ENCODE peak calls at places on chromosomes 5 and 9, in ten cellular contexts. One of them, this sample, is unnamed.

GRCh38 chr5:90193185-90193822 is 216.3 kb downstream of the CETN3 start:
- DNase-seq in GM12878: no peak
- DNase-seq in T-helper 17 cell: no peak
- DNase-seq in mucosa of descending colon: no peak
- DNase-seq in AG08396: no peak
- DNase-seq in stimulated activated CD4-positive, alpha-beta T cell treated with anti-CD3 and anti-CD28 coated beads, Interleukin-12 subunit alpha, Interleukin-12 subunit beta, amount 100 ng/mL, for 4 hours: no peak
- DNase-seq in HEK293T: no peak
- DNase-seq in cardiac septum: no peak
- DNase-seq in activated CD8-positive, alpha-beta memory T cell treated with anti-CD3 and anti-CD28 coated beads, Interleukin-2, amount 50 U/mL, for 48 hours: no peak
- DNase-seq in activated CD4-positive, alpha-beta T cell treated with anti-CD3 and anti-CD28 coated beads, Interleukin-2, amount 50 U/mL, for 1 hour: no peak
- DNase-seq in this sample: no peak

GRCh38 chr5:76681287-76681686 is 34.6 kb upstream of the F2R start:
- DNase-seq in GM12878: no peak
- DNase-seq in T-helper 17 cell: no peak
- DNase-seq in mucosa of descending colon: no peak
- DNase-seq in AG08396: no peak
- DNase-seq in stimulated activated CD4-positive, alpha-beta T cell treated with anti-CD3 and anti-CD28 coated beads, Interleukin-12 subunit alpha, Interleukin-12 subunit beta, amount 100 ng/mL, for 4 hours: no peak
- DNase-seq in HEK293T: no peak
- DNase-seq in cardiac septum: no peak
- DNase-seq in activated CD8-positive, alpha-beta memory T cell treated with anti-CD3 and anti-CD28 coated beads, Interleukin-2, amount 50 U/mL, for 48 hours: no peak
- DNase-seq in activated CD4-positive, alpha-beta T cell treated with anti-CD3 and anti-CD28 coated beads, Interleukin-2, amount 50 U/mL, for 1 hour: no peak
- DNase-seq in this sample: no peak

GRCh38 chr9:115198018-115198417 is 80.1 kb upstream of the TNC start:
- DNase-seq in GM12878: no peak
- DNase-seq in T-helper 17 cell: no peak
- DNase-seq in mucosa of descending colon: peak; percentile 17
- DNase-seq in AG08396: peak; percentile 47
- DNase-seq in stimulated activated CD4-positive, alpha-beta T cell treated with anti-CD3 and anti-CD28 coated beads, Interleukin-12 subunit alpha, Interleukin-12 subunit beta, amount 100 ng/mL, for 4 hours: no peak
- DNase-seq in HEK293T: no peak
- DNase-seq in cardiac septum: no peak
- DNase-seq in activated CD8-positive, alpha-beta memory T cell treated with anti-CD3 and anti-CD28 coated beads, Interleukin-2, amount 50 U/mL, for 48 hours: no peak
- DNase-seq in activated CD4-positive, alpha-beta T cell treated with anti-CD3 and anti-CD28 coated beads, Interleukin-2, amount 50 U/mL, for 1 hour: no peak
- DNase-seq in this sample: peak; percentile 22

GRCh38 chr5:147348046-147348445 is 113.2 kb downstream of the STK32A start:
- DNase-seq in GM12878: no peak
- DNase-seq in T-helper 17 cell: no peak
- DNase-seq in mucosa of descending colon: no peak
- DNase-seq in AG08396: peak; percentile 14
- DNase-seq in stimulated activated CD4-positive, alpha-beta T cell treated with anti-CD3 and anti-CD28 coated beads, Interleukin-12 subunit alpha, Interleukin-12 subunit beta, amount 100 ng/mL, for 4 hours: no peak
- DNase-seq in HEK293T: no peak
- DNase-seq in cardiac septum: no peak
- DNase-seq in activated CD8-positive, alpha-beta memory T cell treated with anti-CD3 and anti-CD28 coated beads, Interleukin-2, amount 50 U/mL, for 48 hours: no peak
- DNase-seq in activated CD4-positive, alpha-beta T cell treated with anti-CD3 and anti-CD28 coated beads, Interleukin-2, amount 50 U/mL, for 1 hour: no peak
- DNase-seq in this sample: no peak

GRCh38 chr5:56557198-56557597 is 258.2 kb upstream of the MAP3K1 start:
- DNase-seq in GM12878: no peak
- DNase-seq in T-helper 17 cell: no peak
- DNase-seq in mucosa of descending colon: no peak
- DNase-seq in AG08396: no peak
- DNase-seq in stimulated activated CD4-positive, alpha-beta T cell treated with anti-CD3 and anti-CD28 coated beads, Interleukin-12 subunit alpha, Interleukin-12 subunit beta, amount 100 ng/mL, for 4 hours: no peak
- DNase-seq in HEK293T: no peak
- DNase-seq in cardiac septum: no peak
- DNase-seq in activated CD8-positive, alpha-beta memory T cell treated with anti-CD3 and anti-CD28 coated beads, Interleukin-2, amount 50 U/mL, for 48 hours: no peak
- DNase-seq in activated CD4-positive, alpha-beta T cell treated with anti-CD3 and anti-CD28 coated beads, Interleukin-2, amount 50 U/mL, for 1 hour: no peak
- DNase-seq in this sample: no peak

GRCh38 chr5:30384171-30384570 is 809.3 kb upstream of the CDH6 start:
- DNase-seq in GM12878: no peak
- DNase-seq in T-helper 17 cell: no peak
- DNase-seq in mucosa of descending colon: no peak
- DNase-seq in AG08396: no peak
- DNase-seq in stimulated activated CD4-positive, alpha-beta T cell treated with anti-CD3 and anti-CD28 coated beads, Interleukin-12 subunit alpha, Interleukin-12 subunit beta, amount 100 ng/mL, for 4 hours: no peak
- DNase-seq in HEK293T: no peak
- DNase-seq in cardiac septum: no peak
- DNase-seq in activated CD8-positive, alpha-beta memory T cell treated with anti-CD3 and anti-CD28 coated beads, Interleukin-2, amount 50 U/mL, for 48 hours: no peak
- DNase-seq in activated CD4-positive, alpha-beta T cell treated with anti-CD3 and anti-CD28 coated beads, Interleukin-2, amount 50 U/mL, for 1 hour: no peak
- DNase-seq in this sample: no peak

GRCh38 chr9:71592400-71592799 is 175.9 kb downstream of the CEMIP2 start:
- DNase-seq in GM12878: no peak
- DNase-seq in T-helper 17 cell: no peak
- DNase-seq in mucosa of descending colon: no peak
- DNase-seq in AG08396: no peak
- DNase-seq in stimulated activated CD4-positive, alpha-beta T cell treated with anti-CD3 and anti-CD28 coated beads, Interleukin-12 subunit alpha, Interleukin-12 subunit beta, amount 100 ng/mL, for 4 hours: no peak
- DNase-seq in HEK293T: no peak
- DNase-seq in cardiac septum: no peak
- DNase-seq in activated CD8-positive, alpha-beta memory T cell treated with anti-CD3 and anti-CD28 coated beads, Interleukin-2, amount 50 U/mL, for 48 hours: no peak
- DNase-seq in activated CD4-positive, alpha-beta T cell treated with anti-CD3 and anti-CD28 coated beads, Interleukin-2, amount 50 U/mL, for 1 hour: no peak
- DNase-seq in this sample: no peak

GRCh38 chr5:132692632-132692967 is 18.8 kb downstream of the IL4 start:
- DNase-seq in GM12878: no peak
- DNase-seq in T-helper 17 cell: no peak
- DNase-seq in mucosa of descending colon: no peak
- DNase-seq in AG08396: no peak
- DNase-seq in stimulated activated CD4-positive, alpha-beta T cell treated with anti-CD3 and anti-CD28 coated beads, Interleukin-12 subunit alpha, Interleukin-12 subunit beta, amount 100 ng/mL, for 4 hours: no peak
- DNase-seq in HEK293T: no peak
- DNase-seq in cardiac septum: no peak
- DNase-seq in activated CD8-positive, alpha-beta memory T cell treated with anti-CD3 and anti-CD28 coated beads, Interleukin-2, amount 50 U/mL, for 48 hours: no peak
- DNase-seq in activated CD4-positive, alpha-beta T cell treated with anti-CD3 and anti-CD28 coated beads, Interleukin-2, amount 50 U/mL, for 1 hour: no peak
- DNase-seq in this sample: no peak

GRCh38 chr5:139571966-139572365 is 10.8 kb downstream of the UBE2D2 start:
- DNase-seq in GM12878: no peak
- DNase-seq in T-helper 17 cell: no peak
- DNase-seq in mucosa of descending colon: no peak
- DNase-seq in AG08396: no peak
- DNase-seq in stimulated activated CD4-positive, alpha-beta T cell treated with anti-CD3 and anti-CD28 coated beads, Interleukin-12 subunit alpha, Interleukin-12 subunit beta, amount 100 ng/mL, for 4 hours: no peak
- DNase-seq in HEK293T: no peak
- DNase-seq in cardiac septum: no peak
- DNase-seq in activated CD8-positive, alpha-beta memory T cell treated with anti-CD3 and anti-CD28 coated beads, Interleukin-2, amount 50 U/mL, for 48 hours: no peak
- DNase-seq in activated CD4-positive, alpha-beta T cell treated with anti-CD3 and anti-CD28 coated beads, Interleukin-2, amount 50 U/mL, for 1 hour: no peak
- DNase-seq in this sample: no peak

GRCh38 chr5:139638736-139639618 is 9.2 kb upstream of the CXXC5 start:
- DNase-seq in GM12878: no peak
- DNase-seq in T-helper 17 cell: no peak
- DNase-seq in mucosa of descending colon: no peak
- DNase-seq in AG08396: no peak
- DNase-seq in stimulated activated CD4-positive, alpha-beta T cell treated with anti-CD3 and anti-CD28 coated beads, Interleukin-12 subunit alpha, Interleukin-12 subunit beta, amount 100 ng/mL, for 4 hours: no peak
- DNase-seq in HEK293T: no peak
- DNase-seq in cardiac septum: peak; percentile 51
- DNase-seq in activated CD8-positive, alpha-beta memory T cell treated with anti-CD3 and anti-CD28 coated beads, Interleukin-2, amount 50 U/mL, for 48 hours: peak; percentile 54
- DNase-seq in activated CD4-positive, alpha-beta T cell treated with anti-CD3 and anti-CD28 coated beads, Interleukin-2, amount 50 U/mL, for 1 hour: no peak
- DNase-seq in this sample: no peak

GRCh38 chr5:109195667-109196066 is 214.1 kb downstream of the PJA2 start:
- DNase-seq in GM12878: no peak
- DNase-seq in T-helper 17 cell: no peak
- DNase-seq in mucosa of descending colon: no peak
- DNase-seq in AG08396: no peak
- DNase-seq in stimulated activated CD4-positive, alpha-beta T cell treated with anti-CD3 and anti-CD28 coated beads, Interleukin-12 subunit alpha, Interleukin-12 subunit beta, amount 100 ng/mL, for 4 hours: no peak
- DNase-seq in HEK293T: no peak
- DNase-seq in cardiac septum: no peak
- DNase-seq in activated CD8-positive, alpha-beta memory T cell treated with anti-CD3 and anti-CD28 coated beads, Interleukin-2, amount 50 U/mL, for 48 hours: no peak
- DNase-seq in activated CD4-positive, alpha-beta T cell treated with anti-CD3 and anti-CD28 coated beads, Interleukin-2, amount 50 U/mL, for 1 hour: no peak
- DNase-seq in this sample: no peak

GRCh38 chr5:174097486-174098185 is 52.1 kb downstream of the NSG2 start:
- DNase-seq in GM12878: no peak
- DNase-seq in T-helper 17 cell: no peak
- DNase-seq in mucosa of descending colon: no peak
- DNase-seq in AG08396: no peak
- DNase-seq in stimulated activated CD4-positive, alpha-beta T cell treated with anti-CD3 and anti-CD28 coated beads, Interleukin-12 subunit alpha, Interleukin-12 subunit beta, amount 100 ng/mL, for 4 hours: no peak
- DNase-seq in HEK293T: no peak
- DNase-seq in cardiac septum: no peak
- DNase-seq in activated CD8-positive, alpha-beta memory T cell treated with anti-CD3 and anti-CD28 coated beads, Interleukin-2, amount 50 U/mL, for 48 hours: no peak
- DNase-seq in activated CD4-positive, alpha-beta T cell treated with anti-CD3 and anti-CD28 coated beads, Interleukin-2, amount 50 U/mL, for 1 hour: no peak
- DNase-seq in this sample: no peak

GRCh38 chr9:131960805-131961495 is 118.7 kb downstream of the MED27 start:
- DNase-seq in GM12878: no peak
- DNase-seq in T-helper 17 cell: no peak
- DNase-seq in mucosa of descending colon: no peak
- DNase-seq in AG08396: no peak
- DNase-seq in stimulated activated CD4-positive, alpha-beta T cell treated with anti-CD3 and anti-CD28 coated beads, Interleukin-12 subunit alpha, Interleukin-12 subunit beta, amount 100 ng/mL, for 4 hours: no peak
- DNase-seq in HEK293T: no peak
- DNase-seq in cardiac septum: no peak
- DNase-seq in activated CD8-positive, alpha-beta memory T cell treated with anti-CD3 and anti-CD28 coated beads, Interleukin-2, amount 50 U/mL, for 48 hours: no peak
- DNase-seq in activated CD4-positive, alpha-beta T cell treated with anti-CD3 and anti-CD28 coated beads, Interleukin-2, amount 50 U/mL, for 1 hour: no peak
- DNase-seq in this sample: no peak

GRCh38 chr5:89034588-89034987 is 151.6 kb upstream of the MEF2C start:
- DNase-seq in GM12878: no peak
- DNase-seq in T-helper 17 cell: no peak
- DNase-seq in mucosa of descending colon: no peak
- DNase-seq in AG08396: peak; percentile 18
- DNase-seq in stimulated activated CD4-positive, alpha-beta T cell treated with anti-CD3 and anti-CD28 coated beads, Interleukin-12 subunit alpha, Interleukin-12 subunit beta, amount 100 ng/mL, for 4 hours: no peak
- DNase-seq in HEK293T: no peak
- DNase-seq in cardiac septum: no peak
- DNase-seq in activated CD8-positive, alpha-beta memory T cell treated with anti-CD3 and anti-CD28 coated beads, Interleukin-2, amount 50 U/mL, for 48 hours: no peak
- DNase-seq in activated CD4-positive, alpha-beta T cell treated with anti-CD3 and anti-CD28 coated beads, Interleukin-2, amount 50 U/mL, for 1 hour: no peak
- DNase-seq in this sample: peak; percentile 26

GRCh38 chr9:72478993-72479392 is 42.4 kb upstream of the TMC1 start:
- DNase-seq in GM12878: no peak
- DNase-seq in T-helper 17 cell: no peak
- DNase-seq in mucosa of descending colon: no peak
- DNase-seq in AG08396: peak; percentile 28
- DNase-seq in stimulated activated CD4-positive, alpha-beta T cell treated with anti-CD3 and anti-CD28 coated beads, Interleukin-12 subunit alpha, Interleukin-12 subunit beta, amount 100 ng/mL, for 4 hours: no peak
- DNase-seq in HEK293T: no peak
- DNase-seq in cardiac septum: no peak
- DNase-seq in activated CD8-positive, alpha-beta memory T cell treated with anti-CD3 and anti-CD28 coated beads, Interleukin-2, amount 50 U/mL, for 48 hours: no peak
- DNase-seq in activated CD4-positive, alpha-beta T cell treated with anti-CD3 and anti-CD28 coated beads, Interleukin-2, amount 50 U/mL, for 1 hour: no peak
- DNase-seq in this sample: no peak

GRCh38 chr5:57456056-57456455 is 26.6 kb downstream of the ACTBL2 start:
- DNase-seq in GM12878: no peak
- DNase-seq in T-helper 17 cell: no peak
- DNase-seq in mucosa of descending colon: no peak
- DNase-seq in AG08396: no peak
- DNase-seq in stimulated activated CD4-positive, alpha-beta T cell treated with anti-CD3 and anti-CD28 coated beads, Interleukin-12 subunit alpha, Interleukin-12 subunit beta, amount 100 ng/mL, for 4 hours: no peak
- DNase-seq in HEK293T: no peak
- DNase-seq in cardiac septum: no peak
- DNase-seq in activated CD8-positive, alpha-beta memory T cell treated with anti-CD3 and anti-CD28 coated beads, Interleukin-2, amount 50 U/mL, for 48 hours: no peak
- DNase-seq in activated CD4-positive, alpha-beta T cell treated with anti-CD3 and anti-CD28 coated beads, Interleukin-2, amount 50 U/mL, for 1 hour: no peak
- DNase-seq in this sample: no peak

GRCh38 chr9:94056442-94056974 is 27.8 kb upstream of the PTPDC1 start:
- DNase-seq in GM12878: no peak
- DNase-seq in T-helper 17 cell: no peak
- DNase-seq in mucosa of descending colon: no peak
- DNase-seq in AG08396: peak; percentile 39
- DNase-seq in stimulated activated CD4-positive, alpha-beta T cell treated with anti-CD3 and anti-CD28 coated beads, Interleukin-12 subunit alpha, Interleukin-12 subunit beta, amount 100 ng/mL, for 4 hours: no peak
- DNase-seq in HEK293T: no peak
- DNase-seq in cardiac septum: no peak
- DNase-seq in activated CD8-positive, alpha-beta memory T cell treated with anti-CD3 and anti-CD28 coated beads, Interleukin-2, amount 50 U/mL, for 48 hours: no peak
- DNase-seq in activated CD4-positive, alpha-beta T cell treated with anti-CD3 and anti-CD28 coated beads, Interleukin-2, amount 50 U/mL, for 1 hour: no peak
- DNase-seq in this sample: no peak